ENCODE peak calls at places on chromosomes 13 and 19, in ten cellular contexts. M, Y, U, V, S, R, G, O, F and A are unnamed samples.

GRCh38 chr19:54133312-54133956 is 4.1 kb upstream of the CNOT3 start:
- DNase-seq in S (no peak), Y (peak), O (peak), V (no peak), R (no peak), F (peak), G (no peak), U (no peak), M (peak), A (no peak)

GRCh38 chr19:15241259-15241658 is 9.0 kb upstream of the EPHX3 start:
- DNase-seq in M (no peak), F (no peak), R (no peak), Y (no peak), G (no peak), S (no peak), U (no peak), O (no peak), V (no peak), A (no peak)

GRCh38 chr13:30224732-30225131 is 82.6 kb downstream of the KATNAL1 start:
- DNase-seq in Y (peak), S (no peak), U (no peak), V (no peak), G (no peak), R (no peak), F (no peak), M (no peak), O (peak), A (no peak)

GRCh38 chr13:72820156-72820897 is 38.4 kb downstream of the PIBF1 start:
- DNase-seq in M (no peak), U (no peak), O (peak), R (no peak), Y (no peak), V (no peak), S (peak), F (no peak), G (no peak), A (no peak)

GRCh38 chr13:98664047-98664446 is 87.1 kb upstream of the STK24 start:
- DNase-seq in Y (peak), V (no peak), F (no peak), S (peak), U (no peak), M (no peak), O (peak), G (peak), R (no peak), A (no peak)

GRCh38 chr19:8028951-8029491 is 23.5 kb upstream of the CCL25 start:
- DNase-seq in M (no peak), S (no peak), F (no peak), O (no peak), Y (no peak), V (no peak), R (no peak), G (peak), U (no peak), A (no peak)

GRCh38 chr19:15123900-15124299 is 16.7 kb downstream of the SYDE1 start:
- DNase-seq in F (peak), R (no peak), V (peak), G (no peak), S (no peak), U (no peak), M (peak), O (no peak), Y (peak), A (peak)

GRCh38 chr13:23797276-23797903 is 91.8 kb downstream of the MIPEP start:
- DNase-seq in F (no peak), V (no peak), G (no peak), M (no peak), U (no peak), O (no peak), Y (no peak), R (no peak), S (no peak), A (no peak)

GRCh38 chr19:45405435-45406164 is 731 bp upstream of the PPP1R13L start:
- DNase-seq in Y (peak), O (peak), F (peak), U (peak), R (peak), V (peak), M (peak), S (peak), G (peak), A (peak)

GRCh38 chr19:35313614-35314013 is 15.4 kb upstream of the CD22 start:
- DNase-seq in M (no peak), Y (peak), R (no peak), S (no peak), U (no peak), V (no peak), O (no peak), G (no peak), F (no peak), A (no peak)

GRCh38 chr13:62320129-62320724 is 904.6 kb upstream of the PCDH20 start:
- DNase-seq in F (peak), Y (peak), S (peak), M (peak), R (no peak), G (peak), O (peak), V (no peak), U (no peak), A (no peak)

GRCh38 chr13:50122465-50122864 is 107.2 kb downstream of the KCNRG start:
- DNase-seq in O (no peak), F (peak), Y (no peak), S (no peak), U (peak), V (no peak), M (no peak), G (no peak), R (no peak), A (no peak)

GRCh38 chr19:33465834-33466233 is 55.8 kb downstream of the PEPD start:
- DNase-seq in M (no peak), F (no peak), R (no peak), Y (no peak), U (no peak), G (no peak), V (no peak), S (no peak), O (no peak), A (no peak)

GRCh38 chr13:113537205-113537604 is 46.7 kb upstream of the DCUN1D2 start:
- DNase-seq in O (no peak), V (no peak), F (no peak), R (no peak), U (no peak), M (no peak), G (no peak), S (no peak), Y (no peak), A (no peak)

GRCh38 chr13:46751811-46752635 is 44.9 kb downstream of the ESD start:
- DNase-seq in M (no peak), R (no peak), O (peak), F (peak), V (no peak), Y (no peak), G (no peak), S (no peak), U (peak), A (no peak)